ENCODE peak calls at places on chromosomes 5 and 9, in seven cellular contexts. H is CD8-positive, alpha-beta T cell; C is sigmoid colon; R is IMR-90; Z is effector memory CD4-positive, alpha-beta T cell; K is mammary epithelial cell; U is aorta. O is an unnamed sample. For H3K9me3, the result is how much of the 10 kb centered on the place peaks cover.

GRCh38 chr5:2780421-2781171 is 29.1 kb upstream of the IRX2 start:
- DNase-seq in H (no peak), U (no peak), C (no peak), K (peak), R (no peak), Z (no peak), O (no peak)

GRCh38 chr9:108049026-108049591 is 559.5 kb upstream of the KLF4 start:
- DNase-seq in Z (no peak), K (peak), R (peak), C (no peak), H (no peak), U (no peak), O (no peak)

GRCh38 chr9:14391620-14392019 is 77.7 kb upstream of the NFIB start:
- DNase-seq in R (no peak), U (no peak), Z (no peak), H (no peak), C (no peak), K (no peak), O (no peak)

GRCh38 chr9:25677301-25678146 is 720 bp downstream of the TUSC1 start:
- DNase-seq in Z (no peak), H (no peak), U (peak), K (peak), C (peak), R (peak), O (peak)

GRCh38 chr5:168667301-168667859 is 88.2 kb upstream of the PANK3 start:
- DNase-seq in R (no peak), H (no peak), K (no peak), Z (no peak), U (no peak), C (no peak), O (no peak)

GRCh38 chr5:120396186-120396585 is 67.9 kb upstream of the PRR16 start:
- DNase-seq in U (no peak), H (no peak), Z (no peak), K (peak), R (peak), C (no peak), O (no peak)

GRCh38 chr5:81525690-81526089 is 131.8 kb upstream of the ACOT12 start:
- DNase-seq in H (no peak), C (no peak), R (peak), U (no peak), K (no peak), Z (no peak), O (no peak)

GRCh38 chr9:122661416-122661815 is at the start of gene OR1L1:
- DNase-seq in K (no peak), H (no peak), R (no peak), C (no peak), Z (no peak), U (no peak), O (no peak)

GRCh38 chr5:57207681-57208080 is 33.8 kb downstream of the GPBP1 start:
- DNase-seq in K (no peak), Z (no peak), C (peak), H (no peak), U (no peak), R (no peak), O (no peak)

GRCh38 chr9:135565141-135565628 is 3.6 kb downstream of the PAEP start:
- DNase-seq in C (no peak), Z (no peak), H (no peak), U (no peak), R (no peak), K (no peak), O (no peak)

GRCh38 chr5:68872088-68872842 is 221.5 kb upstream of the SLC30A5 start:
- DNase-seq in H (no peak), R (no peak), C (no peak), Z (no peak), U (no peak), K (no peak), O (peak)

GRCh38 chr5:125575561-125576504 is 829.4 kb upstream of the ZNF608 start:
- DNase-seq in K (no peak), H (no peak), R (no peak), U (no peak), C (peak), Z (no peak), O (peak)

GRCh38 chr9:93064392-93065124 is 6.1 kb downstream of the SUSD3 start:
- DNase-seq in C (no peak), R (no peak), H (peak), U (peak), K (peak), Z (peak), O (no peak)

GRCh38 chr9:138022756-138023393 is 145.3 kb downstream of the CACNA1B start:
- DNase-seq in R (no peak), C (peak), H (no peak), U (no peak), K (peak), Z (no peak), O (no peak)

GRCh38 chr9:107927276-107927675 is 437.7 kb upstream of the KLF4 start:
- DNase-seq in R (no peak), K (no peak), Z (no peak), C (no peak), U (no peak), H (no peak), O (no peak)

GRCh38 chr5:168425997-168426863 is 60.0 kb upstream of the RARS1 start:
- DNase-seq in C (no peak), H (no peak), U (no peak), R (no peak), K (no peak), Z (no peak), O (peak)

GRCh38 chr5:10442581-10442980 is 902 bp downstream of the ROPN1L start:
- DNase-seq in K (no peak), R (no peak), U (no peak), Z (no peak), H (no peak), C (no peak), O (no peak)

GRCh38 chr5:534743-535671 is 10.8 kb upstream of the SLC9A3 start:
- DNase-seq in Z (no peak), H (no peak), R (no peak), C (no peak), K (no peak), U (peak), O (no peak)

GRCh38 chr5:30804739-30805313 is 388.7 kb upstream of the CDH6 start:
- DNase-seq in H (no peak), C (no peak), R (peak), K (no peak), Z (no peak), U (no peak), O (no peak)

GRCh38 chr9:136952876-136953770 is 1.1 kb downstream of the LCN12 start:
- DNase-seq in R (no peak), U (no peak), Z (no peak), C (no peak), H (no peak), K (no peak), O (no peak)

GRCh38 chr5:144102361-144102760 is 68.1 kb downstream of the YIPF5 start:
- DNase-seq in R (peak), K (no peak), Z (no peak), H (no peak), U (no peak), C (no peak), O (no peak)

GRCh38 chr5:8399471-8399870 is 530.5 kb downstream of the MTRR start:
- DNase-seq in H (no peak), Z (no peak), R (no peak), U (no peak), K (no peak), C (no peak), O (no peak)

GRCh38 chr5:108104448-108104847 is 277.4 kb downstream of the FBXL17 start:
- DNase-seq in Z (no peak), C (no peak), U (no peak), K (no peak), R (no peak), H (no peak), O (no peak)

GRCh38 chr5:171990713-171991015 is 15.8 kb downstream of the FBXW11 start:
- DNase-seq in H (no peak), Z (no peak), K (no peak), U (no peak), R (no peak), C (no peak), O (no peak)

GRCh38 chr5:102617857-102618187 is 119.0 kb upstream of the SLCO6A1 start:
- DNase-seq in K (no peak), R (no peak), U (no peak), C (peak), H (no peak), Z (no peak), O (no peak)

GRCh38 chr5:1718669-1719068 is 81.0 kb downstream of the MRPL36 start:
- DNase-seq in H (no peak), R (no peak), K (no peak), C (no peak), Z (no peak), U (no peak), O (no peak)

GRCh38 chr9:35618854-35619799 is 914 bp upstream of the CD72 start:
- DNase-seq in H (peak), Z (peak), R (peak), U (peak), K (no peak), C (no peak), O (no peak)

GRCh38 chr5:177071671-177072385 is 14.9 kb upstream of the FGFR4 start:
- DNase-seq in U (peak), R (peak), H (peak), K (peak), C (peak), Z (no peak), O (peak)

GRCh38 chr5:115349001-115349817 is 52.8 kb upstream of the CCDC112 start:
- DNase-seq in R (peak), H (no peak), K (peak), C (no peak), U (no peak), Z (no peak), O (no peak)

GRCh38 chr5:1385395-1386273 is 40.7 kb upstream of the CLPTM1L start:
- DNase-seq in C (peak), Z (peak), R (peak), U (peak), K (peak), H (peak), O (peak)

GRCh38 chr5:65102826-65103673 is 334.3 kb downstream of the CWC27 start:
- DNase-seq in H (peak), Z (peak), C (peak), U (peak), K (no peak), R (peak), O (peak)

GRCh38 chr9:107438211-107439030 is 51.1 kb downstream of the KLF4 start:
- DNase-seq in H (no peak), U (no peak), Z (no peak), R (no peak), K (no peak), C (no peak), O (no peak)

GRCh38 chr9:86176468-86176867 is 77.1 kb upstream of the GOLM1 start:
- DNase-seq in C (no peak), R (no peak), H (no peak), Z (no peak), U (no peak), K (peak), O (peak)

GRCh38 chr5:78716221-78716620 is 67.6 kb upstream of the LHFPL2 start:
- DNase-seq in Z (no peak), K (no peak), C (no peak), R (peak), U (no peak), H (no peak), O (no peak)

GRCh38 chr5:135086326-135086725 is 52.3 kb upstream of the PITX1 start:
- DNase-seq in K (no peak), U (no peak), Z (no peak), H (no peak), C (peak), R (no peak), O (no peak)

GRCh38 chr9:137778336-137778735 is 99.2 kb upstream of the CACNA1B start:
- DNase-seq in K (no peak), U (no peak), H (no peak), R (no peak), C (peak), Z (no peak), O (no peak)

GRCh38 chr5:83255268-83255667 is 177.9 kb downstream of the XRCC4 start:
- DNase-seq in R (peak), Z (no peak), U (no peak), K (peak), C (no peak), H (no peak), O (no peak)

GRCh38 chr9:12774861-12775367 is at the start of gene LURAP1L:
- DNase-seq in K (peak), C (peak), Z (no peak), U (peak), R (peak), H (no peak), O (peak)

GRCh38 chr5:180850434-180851078 is 10.5 kb downstream of the ZFP62 start:
- DNase-seq in K (no peak), C (no peak), U (no peak), H (no peak), Z (no peak), R (no peak), O (no peak)

GRCh38 chr5:180847053-180847452 is 14.0 kb downstream of the ZFP62 start:
- DNase-seq in U (no peak), R (no peak), H (no peak), K (no peak), Z (no peak), C (no peak), O (no peak)

GRCh38 chr5:180848878-180849277 is 12.2 kb downstream of the ZFP62 start:
- DNase-seq in Z (no peak), C (no peak), R (no peak), U (no peak), K (no peak), H (no peak), O (no peak)

GRCh38 chr5:180849827-180850226 is 11.2 kb downstream of the ZFP62 start:
- DNase-seq in K (no peak), C (no peak), H (no peak), U (no peak), Z (no peak), R (no peak), O (no peak)

GRCh38 chr5:180848265-180848664 is 12.8 kb downstream of the ZFP62 start:
- DNase-seq in Z (no peak), C (no peak), R (no peak), U (no peak), H (no peak), K (no peak), O (no peak)
- H3K9me3 ChIP-seq in Z (under half), C (under half), R (half or more), U (under half), H (under half), K (under half), O (under half)

DNA sequence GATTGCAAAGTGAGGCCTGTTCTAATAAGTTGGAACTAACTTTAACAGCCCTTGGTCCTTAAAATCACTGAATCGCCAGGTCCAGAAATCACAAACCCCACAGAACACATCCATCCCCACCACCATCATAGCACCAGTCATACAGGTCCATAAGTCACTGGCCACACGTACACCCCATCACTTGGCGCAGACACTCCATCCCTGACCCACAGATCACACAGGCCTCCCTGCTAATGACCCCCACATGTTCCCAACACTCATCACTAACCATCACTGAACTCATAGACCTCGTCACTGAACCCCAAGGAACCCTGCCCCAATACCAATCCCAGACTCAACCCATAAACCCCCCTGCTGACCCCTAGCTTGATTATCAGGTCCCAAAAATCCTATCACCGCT is 41.2 kb upstream of the ZNF300 start:
- DNase-seq in C (no peak), H (no peak), Z (no peak), U (no peak), R (no peak), K (no peak), O (peak)
- H3K9me3 ChIP-seq in C (half or more), H (under half), Z (under half), U (under half), R (under half), K (under half), O (under half)

DNA sequence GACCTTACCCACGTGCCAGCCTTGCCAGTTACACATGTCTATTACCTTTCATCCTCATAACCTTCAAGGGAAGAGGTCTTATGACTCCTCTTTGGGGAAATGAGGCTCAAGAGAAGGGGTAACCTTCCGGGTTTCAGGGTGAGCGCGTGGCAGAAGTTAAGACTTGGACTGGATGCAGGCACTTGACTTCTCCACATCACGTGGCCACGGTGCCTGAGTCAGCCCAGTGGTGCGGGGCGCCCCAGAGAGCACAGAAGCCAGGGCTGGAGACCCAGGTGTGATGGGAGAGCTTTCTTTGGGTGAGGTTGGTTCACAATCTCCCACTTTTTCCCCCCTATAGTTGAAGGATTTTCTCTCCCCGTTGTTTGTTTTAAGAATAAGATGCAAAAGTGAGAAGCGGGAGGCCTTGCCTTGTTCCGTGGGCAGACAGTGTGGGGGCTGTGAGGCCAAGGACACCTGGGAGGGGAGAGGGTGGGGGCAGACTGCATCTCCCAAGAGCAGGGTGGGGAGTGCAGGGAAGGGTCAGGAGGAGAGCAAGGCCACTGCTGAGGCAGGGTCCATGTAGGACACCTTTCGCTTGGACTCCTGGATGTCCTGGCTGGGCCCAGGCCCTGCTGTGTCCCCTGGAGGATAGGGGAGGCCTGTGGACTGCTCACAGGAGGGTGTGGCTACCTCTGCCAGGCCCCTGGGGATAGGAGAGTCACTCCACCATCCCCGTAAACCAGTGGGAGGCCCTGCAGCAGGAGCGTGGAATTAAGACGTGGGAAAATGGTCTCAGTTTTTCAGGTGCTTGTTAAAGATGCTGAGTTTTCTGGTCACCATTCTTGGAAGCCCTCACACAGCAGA is 90.0 kb upstream of the CTSL start:
- DNase-seq in C (no peak), K (no peak), R (no peak), H (no peak), U (no peak), Z (no peak), O (no peak)
- H3K9me3 ChIP-seq in C (under half), K (under half), R (under half), H (under half), U (under half), Z (under half), O (under half)

GRCh38 chr5:132130918-132131715 is 57.5 kb downstream of the CSF2 start:
- DNase-seq in U (no peak), R (no peak), C (no peak), H (no peak), K (no peak), Z (no peak), O (no peak)
- H3K9me3 ChIP-seq in U (under half), R (under half), C (under half), H (under half), K (under half), Z (under half), O (under half)

GRCh38 chr5:141419074-141419880 is 1.6 kb upstream of the PCDHGA11 start:
- DNase-seq in C (no peak), R (no peak), U (no peak), H (no peak), K (no peak), Z (no peak), O (no peak)
- H3K9me3 ChIP-seq in C (half or more), R (half or more), U (under half), H (under half), K (under half), Z (under half), O (under half)

O was measured in SK-N-SH.